ENCODE peak calls at places on chromosomes 11 and 22, in four cellular contexts. F, C, O and B are unnamed samples.

GRCh38 chr22:26330971-26331625 is 98.0 kb upstream of the ASPHD2 start:
- DNase-seq in F (no peak), C (peak; percentile 18), O (peak; percentile 37), B (peak; percentile 46)

GRCh38 chr11:763073-763463 is 14.2 kb downstream of the GATD1 start:
- DNase-seq in F (peak; percentile 73), C (no peak), O (no peak), B (no peak)

GRCh38 chr11:2870955-2871720 is 14.4 kb downstream of the CDKN1C start:
- DNase-seq in F (peak; percentile 67), C (no peak), O (no peak), B (no peak)

GRCh38 chr11:35373284-35373933 is 45.9 kb downstream of the SLC1A2 start:
- DNase-seq in F (no peak), C (no peak), O (no peak), B (no peak)

GRCh38 chr11:119323532-119324033 is 6.7 kb upstream of the MCAM start:
- DNase-seq in F (no peak), C (peak; percentile 44), O (peak; percentile 76), B (peak; percentile 31)

GRCh38 chr11:122850076-122850631 is 11.9 kb downstream of the CRTAM start:
- DNase-seq in F (no peak), C (no peak), O (no peak), B (no peak)

GRCh38 chr22:21022955-21023614 is 8.1 kb downstream of the P2RX6 start:
- DNase-seq in F (no peak), C (no peak), O (no peak), B (no peak)

GRCh38 chr11:119806064-119806915 is 77.3 kb upstream of the NECTIN1 start:
- DNase-seq in F (no peak), C (no peak), O (no peak), B (no peak)

GRCh38 chr11:130858215-130858614 is 58.1 kb downstream of the SNX19 start:
- DNase-seq in F (no peak), C (no peak), O (no peak), B (no peak)

GRCh38 chr22:48256041-48256739 is 1493.7 kb downstream of the TBC1D22A start:
- DNase-seq in F (no peak), C (no peak), O (no peak), B (no peak)

GRCh38 chr11:66882540-66882939 is 25.7 kb downstream of the LRFN4 start:
- DNase-seq in F (peak; percentile 71), C (peak; percentile 61), O (no peak), B (no peak)

GRCh38 chr11:114209904-114210303 is 86.3 kb upstream of the NNMT start:
- DNase-seq in F (peak; percentile 50), C (no peak), O (no peak), B (no peak)

GRCh38 chr11:12832828-12833227 is 158.6 kb downstream of the TEAD1 start:
- DNase-seq in F (no peak), C (no peak), O (no peak), B (no peak)

GRCh38 chr11:16193897-16194381 is 162.4 kb downstream of the SOX6 start:
- DNase-seq in F (no peak), C (no peak), O (no peak), B (no peak)

GRCh38 chr22:42688241-42688913 is 32.3 kb downstream of the A4GALT start:
- DNase-seq in F (peak; percentile 65), C (peak; percentile 95), O (peak; percentile 51), B (no peak)

GRCh38 chr22:50610041-50610451 is 9.5 kb downstream of the MAPK8IP2 start:
- DNase-seq in F (peak; percentile 62), C (no peak), O (no peak), B (no peak)

DNA sequence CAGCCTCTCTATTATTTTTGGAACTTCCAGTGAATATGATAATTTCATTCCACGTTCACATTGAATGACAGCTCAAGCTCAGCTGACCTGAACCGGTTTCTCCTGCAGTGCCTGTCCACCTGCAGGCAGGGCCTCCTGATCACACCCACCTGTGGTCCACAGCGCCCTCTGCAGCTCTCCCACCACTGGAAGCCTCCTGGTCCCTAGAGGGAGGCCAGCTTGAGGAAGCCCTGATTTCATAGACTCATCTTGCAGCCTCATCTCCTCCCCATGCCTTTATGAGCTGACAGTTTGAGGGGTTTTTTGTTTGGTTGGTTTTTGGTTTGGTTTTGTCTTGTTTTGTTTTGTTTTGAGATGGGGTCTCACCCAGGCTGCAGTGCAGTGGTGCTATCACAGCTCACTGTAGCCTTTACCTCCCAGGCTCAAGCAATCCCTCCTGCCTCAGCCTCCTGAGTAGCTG is 29.9 kb upstream of the MALAT1 start:
- DNase-seq in F (no peak), C (peak; percentile 93), O (peak; percentile 60), B (peak; percentile 67)
- TF ChIP-seq POLR2AphosphoS5 in F (peak; percentile 35), C (peak; percentile 89), O (no peak), B (no peak)

GRCh38 chr11:64742940-64743590 is 877 bp downstream of the RASGRP2 start:
- DNase-seq in F (peak; percentile 97), C (no peak), O (peak; percentile 32), B (peak; percentile 96)
- TF ChIP-seq POLR2A in F (no peak), C (no peak), O (no peak), B (no peak)

DNA sequence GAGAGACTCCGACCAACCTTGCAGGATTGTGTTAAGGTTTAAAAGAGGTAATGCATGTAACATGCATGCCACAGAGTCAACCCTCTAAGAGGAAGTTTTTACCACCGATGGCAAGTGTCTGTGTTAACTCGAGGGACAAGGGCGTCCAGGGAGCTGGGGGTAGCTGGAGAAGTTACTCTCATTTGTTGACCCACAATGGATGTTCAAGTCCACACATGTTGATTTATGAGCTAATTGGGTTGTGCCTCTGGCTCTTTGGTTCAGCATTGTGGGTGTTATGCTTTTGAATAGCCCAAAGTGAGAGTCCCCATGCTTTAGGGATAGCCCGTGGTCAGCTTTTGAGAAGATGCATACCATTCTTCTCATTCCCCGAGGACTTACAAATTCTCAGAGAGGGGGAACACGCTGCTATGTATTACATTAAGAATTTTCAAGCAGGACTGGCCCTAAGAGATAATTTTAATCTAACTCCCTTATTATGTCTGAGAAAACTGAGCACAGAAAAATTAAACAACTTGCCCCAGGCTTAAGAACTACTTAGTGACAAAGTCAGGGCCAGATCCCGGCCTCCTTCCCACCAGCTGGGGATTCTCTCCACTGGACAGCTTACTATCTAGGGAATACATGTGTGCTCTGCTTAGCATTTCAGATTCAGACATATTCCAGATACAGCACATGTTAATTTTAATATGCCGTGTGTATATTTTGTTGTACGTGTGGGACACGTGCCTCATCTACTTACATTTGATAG is 5.2 kb upstream of the PLET1 start:
- DNase-seq in F (no peak), C (no peak), O (no peak), B (no peak)
- TF ChIP-seq POLR2AphosphoS5 in F (no peak), C (no peak), O (no peak), B (no peak)

GRCh38 chr11:19777032-19777341 is 64.3 kb downstream of the NAV2 start:
- DNase-seq in F (peak; percentile 87), C (peak; percentile 28), O (no peak), B (peak; percentile 28)

GRCh38 chr11:19774817-19775600 is 62.4 kb downstream of the NAV2 start:
- DNase-seq in F (no peak), C (no peak), O (no peak), B (no peak)

GRCh38 chr11:19779740-19780139 is 67.1 kb downstream of the NAV2 start:
- DNase-seq in F (no peak), C (no peak), O (no peak), B (no peak)

GRCh38 chr11:19775622-19776021 is 63.0 kb downstream of the NAV2 start:
- DNase-seq in F (no peak), C (no peak), O (no peak), B (no peak)

GRCh38 chr11:19777342-19778102 is 64.9 kb downstream of the NAV2 start:
- DNase-seq in F (peak; percentile 43), C (no peak), O (peak; percentile 82), B (peak; percentile 45)
- TF ChIP-seq POLR2A in F (no peak), C (peak; percentile 23), O (no peak), B (no peak)

GRCh38 chr11:71245601-71246391 is 6.6 kb downstream of the SHANK2 start:
- DNase-seq in F (peak; percentile 56), C (no peak), O (no peak), B (no peak)
- TF ChIP-seq POLR2AphosphoS5 in F (no peak), C (no peak), O (no peak), B (no peak)

GRCh38 chr11:18588297-18589252 is at the start of gene UEVLD:
- DNase-seq in F (peak; percentile 94), C (peak; percentile 85), O (peak; percentile 88), B (peak; percentile 69)
- TF ChIP-seq POLR2A in F (peak; percentile 39), C (peak; percentile 55), O (peak; percentile 87), B (peak; percentile 79)

GRCh38 chr11:84498016-84498415 is 1129.1 kb downstream of the DLG2 start:
- DNase-seq in F (no peak), C (no peak), O (no peak), B (no peak)
- TF ChIP-seq POLR2AphosphoS5 in F (no peak), C (no peak), O (no peak), B (no peak)

GRCh38 chr11:125020342-125020741 is 42.8 kb upstream of the SLC37A2 start:
- DNase-seq in F (no peak), C (no peak), O (no peak), B (no peak)

GRCh38 chr11:125016413-125016812 is 46.7 kb upstream of the SLC37A2 start:
- DNase-seq in F (no peak), C (no peak), O (no peak), B (no peak)
- TF ChIP-seq POLR2A in F (no peak), C (no peak), O (no peak), B (no peak)